ENCODE peak calls at places on chromosomes 5 and 9, in nine cellular contexts. One of them, this sample, is unnamed.

GRCh38 chr9:22622823-22623222 is 176.2 kb downstream of the DMRTA1 start:
- DNase-seq in left lung: no peak
- DNase-seq in mucosa of descending colon: no peak
- DNase-seq in CD8-positive, alpha-beta T cell: no peak
- DNase-seq in colonic mucosa: no peak
- DNase-seq in endothelial cell: no peak
- DNase-seq in tibial artery: no peak
- DNase-seq in MCF 10A: no peak
- DNase-seq in astrocyte of the spinal cord: no peak
- DNase-seq in this sample: no peak

GRCh38 chr5:149931992-149932436 is 12.6 kb downstream of the PDE6A start:
- DNase-seq in tibial artery: no peak
- DNase-seq in mucosa of descending colon: no peak
- DNase-seq in endothelial cell: no peak
- DNase-seq in CD8-positive, alpha-beta T cell: no peak
- DNase-seq in MCF 10A: no peak
- DNase-seq in colonic mucosa: no peak
- DNase-seq in astrocyte of the spinal cord: no peak
- DNase-seq in left lung: no peak
- DNase-seq in this sample: no peak

GRCh38 chr5:10507575-10508024 is 56.3 kb upstream of the ANKRD33B start:
- DNase-seq in MCF 10A: no peak
- DNase-seq in CD8-positive, alpha-beta T cell: no peak
- DNase-seq in mucosa of descending colon: no peak
- DNase-seq in endothelial cell: no peak
- DNase-seq in colonic mucosa: no peak
- DNase-seq in tibial artery: no peak
- DNase-seq in astrocyte of the spinal cord: no peak
- DNase-seq in left lung: no peak
- DNase-seq in this sample: no peak

GRCh38 chr9:89427621-89428221 is 70.2 kb downstream of the SEMA4D start:
- DNase-seq in tibial artery: no peak
- DNase-seq in mucosa of descending colon: peak
- DNase-seq in endothelial cell: no peak
- DNase-seq in colonic mucosa: no peak
- DNase-seq in astrocyte of the spinal cord: no peak
- DNase-seq in CD8-positive, alpha-beta T cell: peak
- DNase-seq in MCF 10A: no peak
- DNase-seq in left lung: no peak
- DNase-seq in this sample: no peak

GRCh38 chr5:83586874-83587776 is 115.6 kb downstream of the VCAN start:
- DNase-seq in MCF 10A: no peak
- DNase-seq in left lung: no peak
- DNase-seq in colonic mucosa: no peak
- DNase-seq in mucosa of descending colon: no peak
- DNase-seq in endothelial cell: no peak
- DNase-seq in tibial artery: no peak
- DNase-seq in astrocyte of the spinal cord: no peak
- DNase-seq in CD8-positive, alpha-beta T cell: no peak
- DNase-seq in this sample: no peak

GRCh38 chr9:79584655-79584982 is 12.9 kb downstream of the TLE4 start:
- DNase-seq in left lung: no peak
- DNase-seq in mucosa of descending colon: no peak
- DNase-seq in endothelial cell: no peak
- DNase-seq in colonic mucosa: no peak
- DNase-seq in astrocyte of the spinal cord: no peak
- DNase-seq in MCF 10A: no peak
- DNase-seq in CD8-positive, alpha-beta T cell: no peak
- DNase-seq in tibial artery: no peak
- DNase-seq in this sample: no peak

GRCh38 chr5:103375356-103375755 is 116.8 kb downstream of the MACIR start:
- DNase-seq in astrocyte of the spinal cord: peak
- DNase-seq in endothelial cell: no peak
- DNase-seq in left lung: no peak
- DNase-seq in MCF 10A: peak
- DNase-seq in tibial artery: no peak
- DNase-seq in mucosa of descending colon: no peak
- DNase-seq in CD8-positive, alpha-beta T cell: no peak
- DNase-seq in colonic mucosa: no peak
- DNase-seq in this sample: no peak

GRCh38 chr5:82765765-82766164 is 311.4 kb downstream of the TMEM167A start:
- DNase-seq in mucosa of descending colon: no peak
- DNase-seq in CD8-positive, alpha-beta T cell: no peak
- DNase-seq in MCF 10A: no peak
- DNase-seq in astrocyte of the spinal cord: no peak
- DNase-seq in left lung: no peak
- DNase-seq in endothelial cell: no peak
- DNase-seq in tibial artery: no peak
- DNase-seq in colonic mucosa: no peak
- DNase-seq in this sample: no peak

GRCh38 chr9:14661421-14662059 is 31.7 kb downstream of the ZDHHC21 start:
- DNase-seq in tibial artery: no peak
- DNase-seq in left lung: no peak
- DNase-seq in mucosa of descending colon: no peak
- DNase-seq in endothelial cell: no peak
- DNase-seq in MCF 10A: peak
- DNase-seq in CD8-positive, alpha-beta T cell: no peak
- DNase-seq in colonic mucosa: no peak
- DNase-seq in astrocyte of the spinal cord: peak
- DNase-seq in this sample: no peak

GRCh38 chr5:56816546-56817081 is 1.3 kb downstream of the MAP3K1 start:
- DNase-seq in tibial artery: peak
- DNase-seq in CD8-positive, alpha-beta T cell: peak
- DNase-seq in colonic mucosa: peak
- DNase-seq in astrocyte of the spinal cord: peak
- DNase-seq in mucosa of descending colon: peak
- DNase-seq in MCF 10A: peak
- DNase-seq in endothelial cell: peak
- DNase-seq in left lung: peak
- DNase-seq in this sample: peak

GRCh38 chr9:72577212-72577753 is 55.9 kb downstream of the TMC1 start:
- DNase-seq in left lung: no peak
- DNase-seq in tibial artery: no peak
- DNase-seq in endothelial cell: no peak
- DNase-seq in MCF 10A: peak
- DNase-seq in astrocyte of the spinal cord: peak
- DNase-seq in mucosa of descending colon: no peak
- DNase-seq in CD8-positive, alpha-beta T cell: no peak
- DNase-seq in colonic mucosa: no peak
- DNase-seq in this sample: no peak

GRCh38 chr5:147669113-147669869 is 113.2 kb downstream of the JAKMIP2 start:
- DNase-seq in left lung: no peak
- DNase-seq in colonic mucosa: no peak
- DNase-seq in tibial artery: no peak
- DNase-seq in MCF 10A: no peak
- DNase-seq in endothelial cell: no peak
- DNase-seq in astrocyte of the spinal cord: no peak
- DNase-seq in CD8-positive, alpha-beta T cell: no peak
- DNase-seq in mucosa of descending colon: no peak
- DNase-seq in this sample: no peak

GRCh38 chr5:158660726-158661125 is 439.0 kb downstream of the EBF1 start:
- DNase-seq in tibial artery: no peak
- DNase-seq in colonic mucosa: no peak
- DNase-seq in left lung: no peak
- DNase-seq in astrocyte of the spinal cord: peak
- DNase-seq in CD8-positive, alpha-beta T cell: no peak
- DNase-seq in MCF 10A: no peak
- DNase-seq in endothelial cell: no peak
- DNase-seq in mucosa of descending colon: no peak
- DNase-seq in this sample: no peak

GRCh38 chr9:126667190-126668055 is 53.7 kb downstream of the LMX1B start:
- DNase-seq in mucosa of descending colon: no peak
- DNase-seq in tibial artery: no peak
- DNase-seq in endothelial cell: no peak
- DNase-seq in astrocyte of the spinal cord: no peak
- DNase-seq in CD8-positive, alpha-beta T cell: no peak
- DNase-seq in colonic mucosa: peak
- DNase-seq in left lung: no peak
- DNase-seq in MCF 10A: no peak
- DNase-seq in this sample: no peak

GRCh38 chr5:151448038-151448985 is 909 bp downstream of the SLC36A1 start:
- DNase-seq in left lung: no peak
- DNase-seq in MCF 10A: peak
- DNase-seq in tibial artery: no peak
- DNase-seq in astrocyte of the spinal cord: no peak
- DNase-seq in mucosa of descending colon: no peak
- DNase-seq in CD8-positive, alpha-beta T cell: no peak
- DNase-seq in colonic mucosa: peak
- DNase-seq in endothelial cell: peak
- DNase-seq in this sample: no peak

GRCh38 chr5:73365990-73366667 is 82.4 kb downstream of the FOXD1 start:
- DNase-seq in MCF 10A: no peak
- DNase-seq in astrocyte of the spinal cord: peak
- DNase-seq in colonic mucosa: no peak
- DNase-seq in tibial artery: no peak
- DNase-seq in left lung: no peak
- DNase-seq in mucosa of descending colon: no peak
- DNase-seq in endothelial cell: no peak
- DNase-seq in CD8-positive, alpha-beta T cell: no peak
- DNase-seq in this sample: no peak

GRCh38 chr5:141521244-141521781 is 32.4 kb downstream of the PCDHGC5 start:
- DNase-seq in colonic mucosa: peak
- DNase-seq in tibial artery: no peak
- DNase-seq in CD8-positive, alpha-beta T cell: no peak
- DNase-seq in astrocyte of the spinal cord: peak
- DNase-seq in left lung: peak
- DNase-seq in mucosa of descending colon: no peak
- DNase-seq in MCF 10A: peak
- DNase-seq in endothelial cell: no peak
- DNase-seq in this sample: no peak

GRCh38 chr5:133868946-133869674 is 99.3 kb downstream of the C5orf15 start:
- DNase-seq in tibial artery: peak
- DNase-seq in astrocyte of the spinal cord: peak
- DNase-seq in colonic mucosa: peak
- DNase-seq in endothelial cell: peak
- DNase-seq in CD8-positive, alpha-beta T cell: peak
- DNase-seq in left lung: peak
- DNase-seq in mucosa of descending colon: no peak
- DNase-seq in MCF 10A: peak
- DNase-seq in this sample: peak
- TF ChIP-seq CTCF in tibial artery: peak
- TF ChIP-seq CTCF in astrocyte of the spinal cord: peak
- TF ChIP-seq CTCF in colonic mucosa: peak
- TF ChIP-seq CTCF in endothelial cell: peak
- TF ChIP-seq CTCF in CD8-positive, alpha-beta T cell: peak
- TF ChIP-seq CTCF in left lung: peak
- TF ChIP-seq CTCF in mucosa of descending colon: peak
- TF ChIP-seq CTCF in MCF 10A: peak
- TF ChIP-seq CTCF in this sample: peak

GRCh38 chr9:88043647-88044046 is 69.3 kb upstream of the CDK20 start:
- DNase-seq in CD8-positive, alpha-beta T cell: no peak
- DNase-seq in endothelial cell: no peak
- DNase-seq in colonic mucosa: no peak
- DNase-seq in astrocyte of the spinal cord: no peak
- DNase-seq in left lung: no peak
- DNase-seq in MCF 10A: no peak
- DNase-seq in tibial artery: no peak
- DNase-seq in mucosa of descending colon: no peak
- DNase-seq in this sample: no peak

GRCh38 chr9:88037285-88037845 is 63.0 kb upstream of the CDK20 start:
- DNase-seq in astrocyte of the spinal cord: no peak
- DNase-seq in tibial artery: no peak
- DNase-seq in mucosa of descending colon: no peak
- DNase-seq in MCF 10A: no peak
- DNase-seq in colonic mucosa: no peak
- DNase-seq in CD8-positive, alpha-beta T cell: no peak
- DNase-seq in endothelial cell: no peak
- DNase-seq in left lung: no peak
- DNase-seq in this sample: no peak

GRCh38 chr9:88045686-88046085 is 71.4 kb upstream of the CDK20 start:
- DNase-seq in tibial artery: no peak
- DNase-seq in MCF 10A: no peak
- DNase-seq in CD8-positive, alpha-beta T cell: no peak
- DNase-seq in mucosa of descending colon: no peak
- DNase-seq in astrocyte of the spinal cord: no peak
- DNase-seq in left lung: no peak
- DNase-seq in endothelial cell: no peak
- DNase-seq in colonic mucosa: no peak
- DNase-seq in this sample: no peak

GRCh38 chr9:88044200-88044599 is 69.9 kb upstream of the CDK20 start:
- DNase-seq in CD8-positive, alpha-beta T cell: no peak
- DNase-seq in endothelial cell: no peak
- DNase-seq in left lung: no peak
- DNase-seq in astrocyte of the spinal cord: no peak
- DNase-seq in MCF 10A: no peak
- DNase-seq in colonic mucosa: no peak
- DNase-seq in tibial artery: no peak
- DNase-seq in mucosa of descending colon: no peak
- DNase-seq in this sample: no peak

GRCh38 chr9:88041447-88041846 is 67.1 kb upstream of the CDK20 start:
- DNase-seq in endothelial cell: no peak
- DNase-seq in MCF 10A: peak
- DNase-seq in astrocyte of the spinal cord: no peak
- DNase-seq in tibial artery: no peak
- DNase-seq in mucosa of descending colon: no peak
- DNase-seq in left lung: no peak
- DNase-seq in colonic mucosa: no peak
- DNase-seq in CD8-positive, alpha-beta T cell: no peak
- DNase-seq in this sample: no peak
- TF ChIP-seq CTCF in endothelial cell: no peak
- TF ChIP-seq CTCF in MCF 10A: peak
- TF ChIP-seq CTCF in astrocyte of the spinal cord: peak
- TF ChIP-seq CTCF in tibial artery: no peak
- TF ChIP-seq CTCF in mucosa of descending colon: peak
- TF ChIP-seq CTCF in left lung: no peak
- TF ChIP-seq CTCF in colonic mucosa: no peak
- TF ChIP-seq CTCF in CD8-positive, alpha-beta T cell: no peak
- TF ChIP-seq CTCF in this sample: no peak

DNA sequence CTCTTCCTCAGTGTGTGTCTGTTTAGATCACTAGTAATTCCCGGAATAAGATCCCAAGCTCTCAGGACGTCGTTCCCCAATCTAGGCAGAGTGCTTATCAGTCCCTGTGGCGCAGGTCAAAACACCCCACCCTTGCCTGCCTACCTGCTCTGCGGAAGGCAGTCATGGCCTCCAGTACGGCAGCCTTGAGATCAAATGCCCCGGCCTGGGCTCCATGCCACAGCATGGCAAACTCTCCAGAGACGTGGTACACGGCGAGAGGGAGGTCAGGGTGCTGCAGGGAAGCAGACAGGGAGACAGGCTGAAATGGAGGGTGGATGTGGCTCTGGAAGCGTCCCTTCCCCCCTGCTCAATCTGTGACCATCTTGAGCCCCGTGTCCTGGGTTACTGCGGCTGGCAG is 12.0 kb upstream of the HDHD3 start:
- DNase-seq in MCF 10A: no peak
- DNase-seq in astrocyte of the spinal cord: no peak
- DNase-seq in endothelial cell: no peak
- DNase-seq in mucosa of descending colon: peak
- DNase-seq in tibial artery: no peak
- DNase-seq in CD8-positive, alpha-beta T cell: no peak
- DNase-seq in colonic mucosa: peak
- DNase-seq in left lung: no peak
- DNase-seq in this sample: no peak
- TF ChIP-seq CTCF in MCF 10A: no peak
- TF ChIP-seq CTCF in astrocyte of the spinal cord: no peak
- TF ChIP-seq CTCF in endothelial cell: no peak
- TF ChIP-seq CTCF in mucosa of descending colon: no peak
- TF ChIP-seq CTCF in tibial artery: no peak
- TF ChIP-seq CTCF in CD8-positive, alpha-beta T cell: no peak
- TF ChIP-seq CTCF in colonic mucosa: no peak
- TF ChIP-seq CTCF in left lung: no peak
- TF ChIP-seq CTCF in this sample: no peak

GRCh38 chr9:137802021-137802420 is 75.6 kb upstream of the CACNA1B start:
- DNase-seq in endothelial cell: no peak
- DNase-seq in colonic mucosa: no peak
- DNase-seq in left lung: no peak
- DNase-seq in CD8-positive, alpha-beta T cell: no peak
- DNase-seq in mucosa of descending colon: no peak
- DNase-seq in MCF 10A: no peak
- DNase-seq in astrocyte of the spinal cord: no peak
- DNase-seq in tibial artery: no peak
- DNase-seq in this sample: no peak
- TF ChIP-seq CTCF in endothelial cell: no peak
- TF ChIP-seq CTCF in colonic mucosa: no peak
- TF ChIP-seq CTCF in left lung: no peak
- TF ChIP-seq CTCF in CD8-positive, alpha-beta T cell: no peak
- TF ChIP-seq CTCF in mucosa of descending colon: no peak
- TF ChIP-seq CTCF in MCF 10A: no peak
- TF ChIP-seq CTCF in astrocyte of the spinal cord: no peak
- TF ChIP-seq CTCF in tibial artery: no peak
- TF ChIP-seq CTCF in this sample: no peak

This sample was measured in glutamatergic neuron.